ENCODE peak calls at places on chromosomes 1 and 21, in nine cellular contexts. I is neural progenitor cell, D is GM23248, V is SK-N-SH, W is GM23338, G is MM.1S, N is OCI-LY7, A is HCT116, S is PC-3. O is an unnamed sample.

GRCh38 chr1:3529099-3529729 is 74.7 kb downstream of the ARHGEF16 start:
- DNase-seq in N (no peak), G (no peak), W (no peak), S (peak), A (no peak), V (no peak), D (peak), I (no peak), O (no peak)

GRCh38 chr1:166884971-166885370 is 8.9 kb upstream of the TADA1 start:
- DNase-seq in N (no peak), W (no peak), V (no peak), A (no peak), I (no peak), D (no peak), G (peak), S (no peak), O (no peak)

GRCh38 chr1:205248793-205249601 is 21.3 kb downstream of the TMCC2 start:
- DNase-seq in D (no peak), S (no peak), N (no peak), A (no peak), G (no peak), V (peak), W (no peak), I (no peak), O (peak)

GRCh38 chr1:211529453-211529852 is 37.5 kb upstream of the RD3 start:
- DNase-seq in G (no peak), A (no peak), I (no peak), N (no peak), D (peak), V (no peak), W (no peak), S (no peak), O (no peak)

GRCh38 chr1:17553970-17554369 is 14.5 kb downstream of the ARHGEF10L start:
- DNase-seq in S (peak), N (no peak), A (peak), G (no peak), V (no peak), W (no peak), I (no peak), D (peak), O (peak)

GRCh38 chr1:223535261-223535778 is 130.2 kb downstream of the CAPN8 start:
- DNase-seq in G (no peak), V (no peak), W (no peak), N (no peak), A (no peak), I (no peak), S (peak), D (no peak), O (no peak)

GRCh38 chr21:15804247-15804985 is 74.6 kb downstream of the USP25 start:
- DNase-seq in S (no peak), W (no peak), G (no peak), N (no peak), D (no peak), V (no peak), I (no peak), A (no peak), O (no peak)

GRCh38 chr1:89699451-89699986 is 66.6 kb downstream of the LRRC8C start:
- DNase-seq in V (no peak), A (no peak), G (no peak), D (no peak), S (no peak), N (no peak), I (no peak), W (no peak), O (no peak)

DNA sequence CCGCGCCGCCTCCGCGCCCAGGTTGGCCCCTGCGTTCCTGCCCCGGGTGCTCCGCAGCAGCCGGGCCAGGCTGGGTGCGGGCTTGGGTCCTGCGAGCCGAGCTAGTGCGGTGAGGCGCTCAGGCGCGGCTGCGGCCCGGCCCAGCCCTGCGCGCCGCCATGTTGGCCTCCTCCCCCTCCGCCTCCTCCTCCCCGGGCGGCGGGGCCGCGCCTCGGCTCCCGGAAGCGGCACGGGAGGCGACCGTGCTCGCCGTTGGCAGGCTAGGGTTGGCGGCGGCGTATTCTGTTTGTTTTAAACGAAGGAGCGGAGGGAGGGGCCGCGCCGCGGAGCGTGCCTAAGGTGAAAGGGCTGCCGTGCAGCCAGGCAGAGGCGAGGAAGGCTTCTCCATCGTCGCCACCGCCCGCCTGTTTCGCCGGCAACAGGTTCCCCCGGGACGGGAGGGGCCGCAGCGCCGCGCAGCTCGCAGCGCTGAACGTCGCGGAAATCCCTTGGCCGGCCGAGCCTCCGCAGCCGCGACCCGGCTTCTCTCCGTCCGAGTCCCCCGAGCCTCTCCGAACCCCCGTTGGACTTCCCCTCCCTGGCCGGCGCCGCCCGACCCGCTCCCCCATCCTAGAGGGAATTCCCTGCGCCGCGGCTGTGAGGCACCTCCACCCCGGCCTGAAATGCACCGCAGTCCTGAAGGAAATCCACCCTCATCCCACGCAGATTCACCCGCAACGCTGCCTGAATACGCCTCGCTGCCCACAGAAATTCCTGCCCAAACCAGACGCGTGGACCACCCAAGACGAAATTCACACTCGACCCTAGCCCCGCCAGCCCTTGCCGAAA is at the start of gene USP24:
- DNase-seq in S (peak), I (peak), N (peak), W (peak), G (peak), A (peak), V (peak), D (peak), O (peak)
- TF ChIP-seq EZH2phosphoT487 in S (no peak), I (no peak), N (no peak), W (no peak), G (no peak), A (no peak), V (no peak), D (no peak), O (no peak)

DNA sequence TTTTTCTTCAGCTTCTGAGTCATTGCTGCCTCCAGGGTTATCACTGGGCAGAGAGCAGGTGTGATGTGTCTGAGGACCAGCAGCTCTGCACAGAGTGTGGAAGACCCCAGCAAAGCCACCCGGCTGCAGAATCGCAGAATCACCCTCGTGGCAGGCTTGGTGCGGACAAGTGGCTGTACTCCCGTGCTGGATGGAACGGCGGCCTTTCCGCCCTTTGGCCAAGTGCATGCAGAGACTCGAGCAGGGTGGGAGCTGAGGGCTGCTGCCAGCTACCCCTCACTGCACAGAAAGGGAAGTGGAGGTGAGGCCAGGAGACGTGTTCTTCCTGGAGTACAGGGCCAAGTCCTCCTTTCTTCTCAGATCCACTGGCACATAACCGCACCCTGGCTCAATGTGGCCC is 162.5 kb downstream of the PCBP3 start:
- DNase-seq in S (no peak), W (no peak), A (no peak), N (no peak), G (no peak), V (no peak), I (no peak), D (no peak), O (no peak)
- TF ChIP-seq EZH2phosphoT487 in S (no peak), W (no peak), A (no peak), N (no peak), G (no peak), V (no peak), I (no peak), D (no peak), O (no peak)

GRCh38 chr1:203858055-203858454 is 3.3 kb upstream of the SNRPE start:
- DNase-seq in W (peak), S (peak), A (no peak), I (no peak), G (no peak), N (no peak), D (peak), V (no peak), O (peak)

GRCh38 chr1:203861379-203862184 is at the start of gene SNRPE:
- DNase-seq in N (peak), V (peak), A (peak), G (peak), I (peak), D (peak), W (peak), S (peak), O (peak)

GRCh38 chr1:203858975-203859374 is 2.4 kb upstream of the SNRPE start:
- DNase-seq in G (no peak), S (no peak), V (no peak), D (no peak), W (no peak), N (no peak), A (no peak), I (no peak), O (no peak)

GRCh38 chr1:203860396-203860951 is 925 bp upstream of the SNRPE start:
- DNase-seq in D (peak), A (no peak), N (no peak), W (peak), I (peak), S (peak), V (no peak), G (no peak), O (peak)
- TF ChIP-seq EZH2phosphoT487 in D (no peak), A (no peak), N (no peak), W (no peak), I (no peak), S (no peak), V (no peak), G (no peak), O (no peak)

DNA sequence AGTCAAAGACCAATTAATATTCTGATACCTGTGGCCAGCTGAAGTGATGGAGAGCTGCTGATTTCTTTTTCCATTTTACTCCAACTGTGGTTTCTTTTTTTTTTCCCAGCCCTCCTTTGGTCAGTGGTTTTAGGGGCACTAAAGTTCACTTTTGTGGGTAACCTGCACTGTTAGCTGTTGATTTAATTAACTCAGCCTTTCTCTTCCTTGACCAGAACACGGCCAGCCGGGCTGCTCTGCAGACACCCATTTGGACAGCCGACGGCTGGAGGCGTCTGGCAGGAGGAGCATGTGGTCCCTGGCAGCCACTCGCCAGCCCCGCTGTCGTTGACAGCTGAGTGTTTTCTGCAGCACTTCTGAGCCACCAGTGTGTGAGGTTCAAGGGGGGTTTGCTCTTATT is 136.2 kb upstream of the RUNX3 start:
- DNase-seq in W (no peak), N (no peak), S (no peak), G (no peak), D (peak), I (no peak), A (no peak), V (peak), O (no peak)
- TF ChIP-seq EZH2phosphoT487 in W (no peak), N (no peak), S (no peak), G (no peak), D (no peak), I (no peak), A (no peak), V (no peak), O (no peak)

DNA sequence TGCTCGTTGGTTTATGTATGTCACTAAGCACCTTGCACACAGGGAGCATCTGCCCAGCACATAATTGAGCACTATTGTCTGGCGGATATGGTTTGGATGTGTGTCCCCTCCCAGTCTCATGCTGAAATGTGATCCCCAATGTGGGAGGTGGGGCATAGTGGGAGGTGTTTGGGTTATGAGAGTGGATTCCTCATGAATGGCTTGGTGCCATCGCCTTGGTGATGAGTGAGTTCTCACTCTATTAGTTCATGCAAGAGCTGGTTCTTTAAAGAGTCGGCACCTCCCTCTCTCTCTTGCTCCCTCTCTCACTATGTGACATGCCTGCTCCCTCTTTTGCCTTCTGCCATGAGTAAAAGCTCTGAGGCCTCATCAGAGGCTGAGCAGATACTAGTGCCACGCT is 9.6 kb downstream of the CTSK start:
- DNase-seq in I (peak), W (peak), N (no peak), A (no peak), V (no peak), D (peak), G (no peak), S (no peak), O (no peak)
- TF ChIP-seq EZH2phosphoT487 in I (no peak), W (no peak), N (no peak), A (no peak), V (no peak), D (no peak), G (no peak), S (no peak), O (no peak)

GRCh38 chr21:33238146-33238545 is 8.4 kb downstream of the IFNAR2 start:
- DNase-seq in D (no peak), V (no peak), N (no peak), S (no peak), A (no peak), W (no peak), G (peak), I (no peak), O (no peak)

GRCh38 chr21:33238565-33239255 is 9.0 kb downstream of the IFNAR2 start:
- DNase-seq in I (no peak), V (no peak), S (no peak), A (no peak), W (no peak), D (peak), G (peak), N (peak), O (no peak)

GRCh38 chr21:33236013-33236686 is 6.4 kb downstream of the IFNAR2 start:
- DNase-seq in V (no peak), A (no peak), S (no peak), G (no peak), D (no peak), N (no peak), I (no peak), W (no peak), O (no peak)

GRCh38 chr21:33237446-33237845 is 7.7 kb downstream of the IFNAR2 start:
- DNase-seq in I (no peak), A (no peak), S (no peak), V (no peak), G (peak), W (no peak), D (no peak), N (no peak), O (no peak)

GRCh38 chr21:33236799-33237198 is 7.1 kb downstream of the IFNAR2 start:
- DNase-seq in D (no peak), A (no peak), I (no peak), G (no peak), S (no peak), V (no peak), N (no peak), W (no peak), O (no peak)
- TF ChIP-seq EZH2phosphoT487 in D (no peak), A (no peak), I (no peak), G (no peak), S (no peak), V (no peak), N (no peak), W (no peak), O (no peak)

GRCh38 chr1:8661185-8662110 is 156.0 kb downstream of the RERE start:
- DNase-seq in N (no peak), A (no peak), D (peak), G (no peak), W (peak), I (no peak), V (no peak), S (peak), O (peak)
- TF ChIP-seq EZH2phosphoT487 in N (no peak), A (no peak), D (no peak), G (no peak), W (no peak), I (no peak), V (no peak), S (no peak), O (no peak)

GRCh38 chr1:178093150-178093957 is 550 bp upstream of the RASAL2 start:
- DNase-seq in V (peak), D (peak), I (peak), G (peak), W (peak), S (peak), A (peak), N (peak), O (peak)

GRCh38 chr1:178096421-178096820 is 2.5 kb downstream of the RASAL2 start:
- DNase-seq in I (no peak), V (no peak), A (no peak), G (no peak), D (no peak), W (no peak), S (no peak), N (no peak), O (no peak)

GRCh38 chr1:178091986-178092745 is 1.7 kb upstream of the RASAL2 start:
- DNase-seq in I (no peak), W (no peak), A (no peak), G (no peak), N (no peak), S (peak), D (peak), V (no peak), O (no peak)

GRCh38 chr1:178094752-178095645 is 1.1 kb downstream of the RASAL2 start:
- DNase-seq in V (no peak), D (peak), G (no peak), S (peak), I (peak), W (no peak), N (no peak), A (no peak), O (no peak)

GRCh38 chr1:178093958-178094751 is at the start of gene RASAL2:
- DNase-seq in W (peak), V (peak), G (peak), S (peak), N (no peak), A (no peak), I (peak), D (peak), O (peak)
- TF ChIP-seq EZH2phosphoT487 in W (no peak), V (no peak), G (no peak), S (no peak), N (no peak), A (no peak), I (no peak), D (no peak), O (no peak)

GRCh38 chr1:160834945-160835565 is 27.6 kb downstream of the CD244 start:
- DNase-seq in W (peak), G (peak), A (peak), S (peak), D (peak), N (peak), I (peak), V (peak), O (peak)

GRCh38 chr1:160836981-160837557 is 25.6 kb downstream of the CD244 start:
- DNase-seq in S (no peak), I (peak), N (no peak), A (no peak), V (no peak), D (no peak), G (peak), W (no peak), O (no peak)

GRCh38 chr1:160836561-160836960 is 26.1 kb downstream of the CD244 start:
- DNase-seq in A (no peak), V (no peak), S (no peak), G (no peak), I (no peak), W (no peak), N (no peak), D (no peak), O (no peak)

GRCh38 chr1:160838876-160839275 is 23.8 kb downstream of the CD244 start:
- DNase-seq in V (no peak), G (no peak), A (no peak), S (no peak), D (no peak), W (no peak), N (no peak), I (no peak), O (no peak)

DNA sequence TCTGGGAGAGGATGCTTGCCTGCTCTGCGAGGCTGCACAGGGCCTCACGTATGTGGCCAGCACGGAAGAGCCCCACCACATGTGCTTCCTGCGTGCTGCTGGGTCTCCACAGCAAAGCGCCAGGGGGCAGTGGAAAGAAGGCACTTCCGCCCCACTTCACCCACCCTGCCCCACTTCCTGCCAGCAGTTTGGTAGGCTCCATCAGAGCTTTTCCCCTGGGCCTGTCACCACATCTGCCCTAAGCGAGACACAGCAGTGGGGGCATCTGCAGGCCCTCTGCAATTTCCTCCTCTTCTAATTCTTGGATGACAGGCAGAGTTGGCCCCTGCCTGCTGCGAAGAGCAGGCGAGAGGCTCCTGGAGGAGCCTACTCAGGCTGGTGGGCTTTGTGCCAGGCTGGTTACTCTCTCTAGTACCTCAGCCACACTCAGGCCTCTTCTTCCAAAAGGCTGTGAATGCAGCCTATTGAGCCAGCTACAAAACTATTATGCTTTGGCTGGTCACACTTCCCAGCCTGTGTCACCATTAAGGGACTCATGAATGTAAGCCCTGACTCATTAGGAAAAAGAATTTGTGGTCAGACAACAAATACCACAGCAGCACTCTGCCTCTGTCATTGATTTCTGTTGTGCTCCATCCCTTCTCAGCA is 25.0 kb downstream of the CD244 start:
- DNase-seq in A (peak), V (peak), D (peak), I (peak), W (no peak), S (peak), N (peak), G (peak), O (no peak)
- TF ChIP-seq EZH2phosphoT487 in A (no peak), V (no peak), D (no peak), I (no peak), W (no peak), S (no peak), N (no peak), G (no peak), O (no peak)

GRCh38 chr1:53218201-53218600 is 2.2 kb downstream of the CZIB start:
- DNase-seq in D (no peak), S (no peak), G (no peak), N (no peak), A (no peak), V (no peak), W (no peak), I (no peak), O (no peak)
- TF ChIP-seq EZH2phosphoT487 in D (no peak), S (no peak), G (no peak), N (no peak), A (no peak), V (no peak), W (no peak), I (no peak), O (no peak)

O was measured in hepatocyte.